ENCODE peak calls at places on chromosomes 4 and X, in seven cellular contexts. One of them, this sample, is unnamed. For H3K4me1, the result is how much of the 10 kb centered on the place peaks cover.

GRCh38 chr4:189202869-189203271 is 737.8 kb upstream of the FRG1 start:
- DNase-seq in GM12878: no peak
- DNase-seq in colonic mucosa: no peak
- DNase-seq in ovary: no peak
- DNase-seq in ascending aorta: no peak
- DNase-seq in H9: no peak
- DNase-seq in GM23248: peak
- DNase-seq in this sample: no peak

GRCh38 chr4:90419124-90419711 is 292.0 kb downstream of the CCSER1 start:
- DNase-seq in GM12878: no peak
- DNase-seq in colonic mucosa: no peak
- DNase-seq in ovary: no peak
- DNase-seq in ascending aorta: no peak
- DNase-seq in H9: no peak
- DNase-seq in GM23248: peak
- DNase-seq in this sample: no peak

GRCh38 chr4:77994194-77994721 is 62.9 kb upstream of the FRAS1 start:
- DNase-seq in GM12878: no peak
- DNase-seq in colonic mucosa: peak
- DNase-seq in ovary: no peak
- DNase-seq in ascending aorta: no peak
- DNase-seq in H9: peak
- DNase-seq in GM23248: peak
- DNase-seq in this sample: no peak

GRCh38 chr4:147479817-147480216 is 1.1 kb upstream of the EDNRA start:
- DNase-seq in GM12878: no peak
- DNase-seq in colonic mucosa: no peak
- DNase-seq in ovary: peak
- DNase-seq in ascending aorta: peak
- DNase-seq in H9: no peak
- DNase-seq in GM23248: peak
- DNase-seq in this sample: peak

GRCh38 chrX:39212456-39212855 is 411.2 kb downstream of the MID1IP1 start:
- DNase-seq in GM12878: no peak
- DNase-seq in colonic mucosa: no peak
- DNase-seq in ovary: no peak
- DNase-seq in ascending aorta: no peak
- DNase-seq in H9: no peak
- DNase-seq in GM23248: no peak
- DNase-seq in this sample: no peak

GRCh38 chr4:92236907-92237306 is 66.9 kb upstream of the GRID2 start:
- DNase-seq in GM12878: no peak
- DNase-seq in colonic mucosa: no peak
- DNase-seq in ovary: no peak
- DNase-seq in ascending aorta: no peak
- DNase-seq in H9: no peak
- DNase-seq in GM23248: peak
- DNase-seq in this sample: no peak

GRCh38 chrX:50700921-50701320 is 113.1 kb downstream of the SHROOM4 start:
- DNase-seq in GM12878: no peak
- DNase-seq in colonic mucosa: no peak
- DNase-seq in ovary: no peak
- DNase-seq in ascending aorta: no peak
- DNase-seq in H9: no peak
- DNase-seq in GM23248: peak
- DNase-seq in this sample: no peak

GRCh38 chr4:147822128-147822527 is 90.2 kb downstream of the ARHGAP10 start:
- DNase-seq in GM12878: no peak
- DNase-seq in colonic mucosa: peak
- DNase-seq in ovary: peak
- DNase-seq in ascending aorta: peak
- DNase-seq in H9: no peak
- DNase-seq in GM23248: peak
- DNase-seq in this sample: peak

GRCh38 chr4:75327804-75328512 is 186.2 kb downstream of the RCHY1 start:
- DNase-seq in GM12878: no peak
- DNase-seq in colonic mucosa: no peak
- DNase-seq in ovary: no peak
- DNase-seq in ascending aorta: no peak
- DNase-seq in H9: no peak
- DNase-seq in GM23248: no peak
- DNase-seq in this sample: peak

GRCh38 chr4:110613710-110614109 is 9.2 kb downstream of the PITX2 start:
- DNase-seq in GM12878: no peak
- DNase-seq in colonic mucosa: no peak
- DNase-seq in ovary: no peak
- DNase-seq in ascending aorta: no peak
- DNase-seq in H9: no peak
- DNase-seq in GM23248: no peak
- DNase-seq in this sample: no peak
- H3K4me1 ChIP-seq in GM12878: under half
- H3K4me1 ChIP-seq in colonic mucosa: under half
- H3K4me1 ChIP-seq in ovary: under half
- H3K4me1 ChIP-seq in ascending aorta: under half
- H3K4me1 ChIP-seq in H9: under half
- H3K4me1 ChIP-seq in GM23248: under half
- H3K4me1 ChIP-seq in this sample: under half

GRCh38 chrX:86830685-86831084 is 682.4 kb downstream of the DACH2 start:
- DNase-seq in GM12878: no peak
- DNase-seq in colonic mucosa: no peak
- DNase-seq in ovary: no peak
- DNase-seq in ascending aorta: no peak
- DNase-seq in H9: no peak
- DNase-seq in GM23248: no peak
- DNase-seq in this sample: no peak
- H3K27ac ChIP-seq in GM12878: no peak
- H3K27ac ChIP-seq in colonic mucosa: no peak
- H3K27ac ChIP-seq in ovary: no peak
- H3K27ac ChIP-seq in ascending aorta: no peak
- H3K27ac ChIP-seq in H9: no peak
- H3K27ac ChIP-seq in GM23248: no peak
- H3K27ac ChIP-seq in this sample: no peak

DNA sequence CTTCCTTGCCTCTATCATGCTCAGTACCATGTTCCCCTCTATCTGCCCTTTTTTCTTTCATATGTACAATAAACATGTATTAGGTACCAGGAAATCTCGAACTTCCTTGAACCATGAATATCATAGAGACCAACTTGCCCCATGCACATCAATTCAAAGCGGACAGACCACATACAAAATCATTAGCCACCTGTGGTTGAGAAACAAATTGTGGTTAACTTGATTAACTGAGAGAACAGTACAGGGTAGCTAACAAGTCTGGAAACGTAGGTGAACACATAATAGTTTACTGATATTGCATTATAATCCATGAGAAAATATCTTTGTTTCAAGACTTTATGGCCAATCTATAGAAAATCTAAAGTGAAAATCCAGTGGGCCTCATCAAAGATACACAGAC is 8.2 kb downstream of the CASP3 start:
- DNase-seq in GM12878: peak
- DNase-seq in colonic mucosa: no peak
- DNase-seq in ovary: no peak
- DNase-seq in ascending aorta: no peak
- DNase-seq in H9: no peak
- DNase-seq in GM23248: no peak
- DNase-seq in this sample: no peak
- H3K4me1 ChIP-seq in GM12878: under half
- H3K4me1 ChIP-seq in colonic mucosa: under half
- H3K4me1 ChIP-seq in ovary: under half
- H3K4me1 ChIP-seq in ascending aorta: under half
- H3K4me1 ChIP-seq in H9: under half
- H3K4me1 ChIP-seq in GM23248: under half
- H3K4me1 ChIP-seq in this sample: under half

DNA sequence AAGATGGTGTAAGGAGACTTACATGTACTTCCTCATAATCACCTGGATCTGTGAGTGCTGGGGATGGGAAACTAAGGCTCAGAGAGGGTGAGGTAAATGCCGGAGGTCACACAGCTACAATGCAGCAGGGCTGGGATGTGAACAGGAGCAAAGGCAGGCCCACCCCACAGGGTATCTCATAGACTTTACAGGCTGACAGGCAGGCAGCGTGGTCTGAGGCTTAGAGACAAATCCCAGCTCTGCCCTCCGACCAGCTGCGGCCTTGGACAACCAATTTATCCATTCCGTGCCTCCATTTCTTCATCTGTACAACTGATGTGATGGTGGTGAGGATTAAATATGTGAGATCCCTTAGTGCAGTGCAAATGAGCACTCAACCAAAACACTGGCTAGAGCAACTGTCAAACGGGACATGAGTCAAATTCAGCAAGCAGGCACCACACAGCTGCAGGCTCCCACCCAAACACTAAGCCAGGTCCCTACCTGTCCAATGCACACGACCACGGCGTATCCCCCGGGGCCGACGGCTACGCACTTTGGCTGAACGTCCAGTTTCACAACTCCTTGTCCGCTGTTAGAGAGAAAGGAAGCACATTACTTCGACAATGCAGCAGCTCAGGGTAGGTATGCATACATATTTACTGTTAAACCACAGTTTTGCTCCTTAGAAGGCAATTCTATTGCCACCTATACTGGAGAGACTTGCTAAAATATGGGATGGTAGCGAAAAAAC is 35.6 kb downstream of the WDR1 start:
- DNase-seq in GM12878: no peak
- DNase-seq in colonic mucosa: no peak
- DNase-seq in ovary: peak
- DNase-seq in ascending aorta: no peak
- DNase-seq in H9: no peak
- DNase-seq in GM23248: no peak
- DNase-seq in this sample: peak
- H3K27ac ChIP-seq in GM12878: no peak
- H3K27ac ChIP-seq in colonic mucosa: no peak
- H3K27ac ChIP-seq in ovary: no peak
- H3K27ac ChIP-seq in ascending aorta: no peak
- H3K27ac ChIP-seq in H9: no peak
- H3K27ac ChIP-seq in GM23248: no peak
- H3K27ac ChIP-seq in this sample: no peak

GRCh38 chr4:177041356-177041755 is 248.6 kb upstream of the VEGFC start:
- DNase-seq in GM12878: no peak
- DNase-seq in colonic mucosa: no peak
- DNase-seq in ovary: no peak
- DNase-seq in ascending aorta: no peak
- DNase-seq in H9: no peak
- DNase-seq in GM23248: peak
- DNase-seq in this sample: no peak
- H3K4me1 ChIP-seq in GM12878: under half
- H3K4me1 ChIP-seq in colonic mucosa: under half
- H3K4me1 ChIP-seq in ovary: under half
- H3K4me1 ChIP-seq in ascending aorta: under half
- H3K4me1 ChIP-seq in H9: under half
- H3K4me1 ChIP-seq in GM23248: under half
- H3K4me1 ChIP-seq in this sample: under half

DNA sequence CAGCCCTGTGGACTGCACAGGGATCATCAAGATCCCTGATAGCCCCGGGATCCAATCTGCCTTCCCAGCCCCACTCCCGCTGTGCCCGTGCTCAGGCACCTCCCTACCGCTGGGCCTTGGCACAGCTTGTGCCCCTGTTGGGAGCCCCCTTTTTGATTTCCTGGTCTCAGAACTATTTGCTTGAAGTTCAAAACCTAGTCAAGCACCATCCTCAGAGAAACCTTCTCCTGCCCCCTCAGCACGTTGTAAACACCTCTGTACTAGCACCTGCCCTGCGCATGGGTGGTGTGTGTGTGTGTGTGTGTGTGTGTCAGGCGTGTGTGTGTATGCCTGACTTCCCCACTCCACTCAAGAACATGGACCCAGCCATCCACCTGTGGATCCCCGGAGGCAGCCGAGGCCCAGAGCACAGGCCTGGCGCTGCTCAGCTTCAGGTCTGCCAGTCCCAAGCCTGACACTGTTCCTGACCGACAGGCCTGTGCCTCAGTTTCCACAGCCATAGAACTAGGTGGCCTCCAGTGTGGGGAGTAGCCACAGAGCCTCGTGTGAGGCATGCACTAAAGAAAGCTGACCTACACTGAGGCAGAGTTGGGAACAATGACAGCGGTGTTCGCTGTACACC is 65.5 kb downstream of the ADRA2C start:
- DNase-seq in GM12878: no peak
- DNase-seq in colonic mucosa: no peak
- DNase-seq in ovary: no peak
- DNase-seq in ascending aorta: no peak
- DNase-seq in H9: no peak
- DNase-seq in GM23248: no peak
- DNase-seq in this sample: no peak
- H3K27ac ChIP-seq in GM12878: no peak
- H3K27ac ChIP-seq in colonic mucosa: no peak
- H3K27ac ChIP-seq in ovary: no peak
- H3K27ac ChIP-seq in ascending aorta: no peak
- H3K27ac ChIP-seq in H9: no peak
- H3K27ac ChIP-seq in GM23248: no peak
- H3K27ac ChIP-seq in this sample: no peak

DNA sequence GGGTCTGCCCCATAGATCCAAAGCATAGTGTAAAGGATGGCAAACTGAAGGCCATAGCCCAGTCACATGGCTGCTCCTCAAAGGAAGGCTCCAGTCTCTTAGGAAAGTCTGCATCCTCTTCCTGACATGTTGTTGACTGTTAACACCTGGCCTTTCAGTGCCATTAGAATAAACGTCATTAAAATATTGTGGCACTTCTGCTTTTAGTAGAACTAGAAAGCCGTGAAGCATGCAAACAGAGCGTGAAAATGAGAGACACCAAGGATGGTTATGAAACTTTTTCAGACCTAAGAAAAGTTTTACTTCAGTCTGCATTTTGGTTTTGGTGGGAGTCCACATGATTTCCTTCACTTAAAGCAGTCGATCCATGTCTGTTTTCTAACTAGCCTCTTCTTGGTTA is 41.1 kb upstream of the AFF2 start:
- DNase-seq in GM12878: peak
- DNase-seq in colonic mucosa: no peak
- DNase-seq in ovary: no peak
- DNase-seq in ascending aorta: no peak
- DNase-seq in H9: no peak
- DNase-seq in GM23248: no peak
- DNase-seq in this sample: no peak
- H3K4me1 ChIP-seq in GM12878: under half
- H3K4me1 ChIP-seq in colonic mucosa: under half
- H3K4me1 ChIP-seq in ovary: under half
- H3K4me1 ChIP-seq in ascending aorta: under half
- H3K4me1 ChIP-seq in H9: under half
- H3K4me1 ChIP-seq in GM23248: under half
- H3K4me1 ChIP-seq in this sample: under half